ENCODE peak calls at places on chromosomes 11 and 22, in nine cellular contexts. B, K, A, Z, X, D, S, U and I are unnamed samples.

GRCh38 chr11:119991669-119992068 is 146.2 kb downstream of the TRIM29 start:
- DNase-seq in B (no peak), K (no peak), A (no peak), Z (no peak), X (peak; percentile 53), D (no peak), S (no peak), U (no peak), I (no peak)

GRCh38 chr22:38760477-38761201 is 4.8 kb upstream of the SUN2 start:
- DNase-seq in B (no peak), K (no peak), A (peak; percentile 54), Z (no peak), X (peak; percentile 70), D (no peak), S (no peak), U (no peak), I (no peak)

GRCh38 chr11:78562398-78562797 is 12.3 kb downstream of the NARS2 start:
- DNase-seq in B (peak; percentile 74), K (no peak), A (peak; percentile 77), Z (no peak), X (no peak), D (no peak), S (peak; percentile 59), U (no peak), I (no peak)

GRCh38 chr11:130671801-130672700 is 223.6 kb downstream of the ADAMTS15 start:
- DNase-seq in B (peak; percentile 95), K (peak; percentile 87), A (peak; percentile 96), Z (no peak), X (no peak), D (no peak), S (peak; percentile 22), U (peak; percentile 17), I (no peak)

GRCh38 chr11:128351168-128351567 is 236.2 kb downstream of the ETS1 start:
- DNase-seq in B (no peak), K (no peak), A (no peak), Z (no peak), X (no peak), D (no peak), S (no peak), U (no peak), I (no peak)

GRCh38 chr11:14969922-14970323 is 2.2 kb downstream of the CALCA start:
- DNase-seq in B (no peak), K (no peak), A (no peak), Z (peak; percentile 29), X (peak; percentile 19), D (peak; percentile 8), S (no peak), U (no peak), I (no peak)

GRCh38 chr22:17698948-17699347 is 60.4 kb downstream of the BCL2L13 start:
- DNase-seq in B (no peak), K (no peak), A (no peak), Z (no peak), X (no peak), D (no peak), S (no peak), U (no peak), I (no peak)

GRCh38 chr11:69311767-69312385 is 17.9 kb downstream of the MYEOV start:
- DNase-seq in B (no peak), K (peak; percentile 70), A (no peak), Z (no peak), X (peak; percentile 27), D (no peak), S (no peak), U (peak; percentile 29), I (no peak)

GRCh38 chr11:5460983-5461621 is 12.0 kb downstream of the OR51I2 start:
- DNase-seq in B (no peak), K (peak; percentile 57), A (no peak), Z (no peak), X (no peak), D (no peak), S (no peak), U (no peak), I (no peak)

GRCh38 chr11:71466358-71466757 is 13.4 kb downstream of the NADSYN1 start:
- DNase-seq in B (no peak), K (peak; percentile 79), A (no peak), Z (no peak), X (no peak), D (no peak), S (no peak), U (no peak), I (no peak)

GRCh38 chr11:16924826-16925494 is 89.3 kb downstream of the PLEKHA7 start:
- DNase-seq in B (peak; percentile 37), K (peak; percentile 89), A (peak; percentile 53), Z (no peak), X (peak; percentile 12), D (no peak), S (no peak), U (peak; percentile 6), I (peak; percentile 63)

GRCh38 chr22:31635638-31636306 is 26.2 kb downstream of the PISD start:
- DNase-seq in B (no peak), K (no peak), A (no peak), Z (no peak), X (no peak), D (no peak), S (no peak), U (no peak), I (no peak)

GRCh38 chr11:35563413-35564245 is 38.2 kb upstream of the PAMR1 start:
- DNase-seq in B (no peak), K (no peak), A (peak; percentile 35), Z (no peak), X (no peak), D (no peak), S (no peak), U (no peak), I (no peak)

GRCh38 chr22:40714514-40714966 is 35.3 kb downstream of the MCHR1 start:
- DNase-seq in B (peak; percentile 87), K (peak; percentile 89), A (peak; percentile 33), Z (no peak), X (no peak), D (no peak), S (no peak), U (no peak), I (no peak)

GRCh38 chr22:30183271-30183670 is 63.3 kb downstream of the LIF start:
- DNase-seq in B (no peak), K (no peak), A (no peak), Z (no peak), X (no peak), D (no peak), S (no peak), U (no peak), I (no peak)